ENCODE peak calls at places on chromosomes 13 and 19, in six cellular contexts. U is colonic mucosa; O is left ventricle myocardium inferior; L is CD8-positive, alpha-beta T cell; H is fibroblast of lung; C is uterus. Y is an unnamed sample.

GRCh38 chr13:29551214-29551613 is 44.3 kb downstream of the SLC7A1 start:
- DNase-seq in U (no peak), O (no peak), L (no peak), H (no peak), C (no peak), Y (no peak)

GRCh38 chr13:106008540-106008939 is 526.9 kb downstream of the EFNB2 start:
- DNase-seq in U (no peak), O (no peak), L (no peak), H (no peak), C (no peak), Y (no peak)

GRCh38 chr13:31970237-31970930 is 61.2 kb upstream of the FRY start:
- DNase-seq in U (no peak), O (no peak), L (no peak), H (peak; percentile 51), C (no peak), Y (no peak)

GRCh38 chr13:110067355-110068175 is 239.4 kb downstream of the COL4A1 start:
- DNase-seq in U (no peak), O (peak; percentile 33), L (no peak), H (no peak), C (no peak), Y (no peak)

GRCh38 chr19:38228491-38229439 is 4.7 kb upstream of the DPF1 start:
- DNase-seq in U (no peak), O (no peak), L (no peak), H (no peak), C (no peak), Y (no peak)

GRCh38 chr19:38527466-38528136 is 90.2 kb downstream of the MAP4K1 start:
- DNase-seq in U (no peak), O (no peak), L (no peak), H (no peak), C (no peak), Y (no peak)

GRCh38 chr13:113078895-113079720 is 26.5 kb upstream of the F7 start:
- DNase-seq in U (no peak), O (no peak), L (no peak), H (peak; percentile 19), C (no peak), Y (no peak)

GRCh38 chr13:62696490-62696889 is 1280.8 kb upstream of the PCDH20 start:
- DNase-seq in U (no peak), O (no peak), L (no peak), H (no peak), C (no peak), Y (no peak)

GRCh38 chr19:588093-588742 is 1.5 kb upstream of the HCN2 start:
- DNase-seq in U (peak; percentile 67), O (peak; percentile 79), L (peak; percentile 69), H (peak; percentile 77), C (no peak), Y (no peak)

GRCh38 chr19:589693-590395 is at the start of gene HCN2:
- DNase-seq in U (no peak), O (no peak), L (no peak), H (no peak), C (no peak), Y (no peak)

GRCh38 chr19:590396-590745 is 690 bp downstream of the HCN2 start:
- DNase-seq in U (no peak), O (no peak), L (peak; percentile 61), H (peak; percentile 30), C (no peak), Y (no peak)

GRCh38 chr19:590750-591098 is 1.0 kb downstream of the HCN2 start:
- DNase-seq in U (no peak), O (no peak), L (no peak), H (no peak), C (no peak), Y (no peak)

GRCh38 chr19:588758-589692 is 656 bp upstream of the HCN2 start:
- DNase-seq in U (no peak), O (no peak), L (no peak), H (no peak), C (no peak), Y (no peak)
- H3K4me1 ChIP-seq in U (peaks cover 4% of the 10 kb centered on the region), O (peaks cover 41% of the 10 kb centered on the region), L (peaks cover 26% of the 10 kb centered on the region), H (no peaks in the 10 kb centered on the region), C (peaks cover 14% of the 10 kb centered on the region), Y (no peaks in the 10 kb centered on the region)

GRCh38 chr19:47356900-47357299 is 7.8 kb downstream of the DHX34 start:
- DNase-seq in U (no peak), O (no peak), L (no peak), H (no peak), C (no peak), Y (no peak)

GRCh38 chr19:47352095-47352494 is 3.0 kb downstream of the DHX34 start:
- DNase-seq in U (no peak), O (no peak), L (no peak), H (no peak), C (no peak), Y (no peak)

GRCh38 chr19:47351545-47351944 is 2.4 kb downstream of the DHX34 start:
- DNase-seq in U (no peak), O (no peak), L (no peak), H (peak; percentile 33), C (no peak), Y (no peak)

GRCh38 chr19:47350599-47350998 is 1.5 kb downstream of the DHX34 start:
- DNase-seq in U (no peak), O (no peak), L (no peak), H (no peak), C (no peak), Y (no peak)

DNA sequence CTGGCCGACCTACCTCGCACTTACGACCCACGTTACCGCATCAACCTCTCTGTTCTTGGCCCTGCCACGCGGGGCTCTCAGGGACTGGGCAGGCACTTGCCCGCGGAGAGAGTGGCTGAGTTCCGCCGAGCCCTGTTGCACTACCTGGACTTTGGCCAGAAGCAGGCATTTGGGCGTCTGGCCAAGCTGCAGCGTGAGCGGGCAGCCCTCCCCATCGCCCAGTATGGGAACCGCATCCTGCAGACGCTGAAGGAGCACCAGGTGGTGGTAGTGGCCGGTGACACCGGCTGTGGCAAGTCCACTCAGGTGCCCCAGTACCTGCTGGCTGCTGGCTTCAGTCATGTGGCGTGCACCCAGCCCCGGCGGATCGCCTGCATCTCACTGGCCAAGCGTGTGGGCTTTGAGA is 4.2 kb downstream of the DHX34 start:
- DNase-seq in U (peak; percentile 66), O (peak; percentile 49), L (no peak), H (no peak), C (no peak), Y (no peak)
- TF ChIP-seq CTCF in U (no peak), O (no peak), L (no peak), H (no peak), C (no peak), Y (no peak)

DNA sequence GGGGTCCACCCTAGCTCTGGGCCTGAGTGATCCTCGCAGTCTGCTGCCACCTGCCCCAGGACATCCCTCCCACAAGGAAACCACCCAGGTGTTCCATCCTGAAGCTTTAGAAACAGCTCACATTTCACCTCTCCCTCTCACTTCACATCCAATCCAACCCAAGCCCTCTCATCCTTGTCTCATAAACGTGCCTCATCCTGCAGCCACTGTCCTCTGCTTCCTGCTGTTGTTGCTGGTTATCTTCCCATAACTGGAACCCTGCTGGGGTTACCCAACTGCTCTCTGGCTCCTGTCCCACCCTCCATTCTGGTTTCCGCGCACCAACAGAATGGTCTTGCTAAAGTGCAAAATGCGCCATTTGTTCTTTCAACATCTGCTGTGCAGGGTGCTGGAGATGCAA is 59.7 kb upstream of the MTIF3 start:
- DNase-seq in U (no peak), O (no peak), L (no peak), H (no peak), C (no peak), Y (no peak)
- H3K27ac ChIP-seq in U (no peak overlapping the region), O (no peak overlapping the region), L (no peak overlapping the region), H (no peak overlapping the region), C (no peak overlapping the region), Y (no peak overlapping the region)

GRCh38 chr19:2273356-2274184 is 8.4 kb downstream of the PEAK3 start:
- DNase-seq in U (peak; percentile 82), O (peak; percentile 78), L (peak; percentile 86), H (peak; percentile 66), C (peak; percentile 77), Y (peak; percentile 72)
- H3K4me1 ChIP-seq in U (peaks cover 38% of the 10 kb centered on the region), O (peaks cover 72% of the 10 kb centered on the region), L (peaks cover 35% of the 10 kb centered on the region), H (peaks cover 9% of the 10 kb centered on the region), C (peaks cover 15% of the 10 kb centered on the region), Y (no peaks in the 10 kb centered on the region)

GRCh38 chr13:76672422-76672821 is 213.8 kb downstream of the KCTD12 start:
- DNase-seq in U (no peak), O (no peak), L (no peak), H (peak; percentile 42), C (no peak), Y (no peak)

GRCh38 chr13:76663941-76664340 is 222.3 kb downstream of the KCTD12 start:
- DNase-seq in U (no peak), O (no peak), L (no peak), H (peak; percentile 72), C (no peak), Y (no peak)

GRCh38 chr13:76668716-76669115 is 217.5 kb downstream of the KCTD12 start:
- DNase-seq in U (no peak), O (no peak), L (no peak), H (no peak), C (no peak), Y (no peak)

GRCh38 chr13:76668141-76668540 is 218.1 kb downstream of the KCTD12 start:
- DNase-seq in U (no peak), O (no peak), L (no peak), H (no peak), C (no peak), Y (no peak)

DNA sequence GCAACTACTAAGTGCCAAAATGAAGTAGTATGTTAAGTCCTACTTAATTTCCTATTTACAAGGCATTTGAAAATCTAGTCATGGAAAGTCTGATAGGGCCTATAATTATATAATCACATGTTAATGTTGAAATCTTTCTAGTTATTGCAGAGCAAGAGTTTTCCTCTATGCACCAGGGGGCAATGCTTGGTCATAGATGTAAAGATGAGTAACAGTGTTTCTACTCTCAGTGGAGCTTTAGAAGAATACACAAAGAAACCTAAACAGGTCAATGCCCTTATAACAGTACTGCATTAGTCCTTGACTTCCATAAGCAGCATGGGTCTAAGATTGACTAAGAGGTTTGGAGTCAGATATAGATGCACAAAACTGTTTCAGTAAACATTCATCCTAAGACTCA is 218.7 kb downstream of the KCTD12 start:
- DNase-seq in U (peak; percentile 21), O (no peak), L (no peak), H (peak; percentile 87), C (no peak), Y (no peak)
- TF ChIP-seq CTCF in U (no peak), O (peak; percentile 62), L (no peak), H (peak; percentile 48), C (peak; percentile 41), Y (peak; percentile 56)

GRCh38 chr19:44717603-44718002 is 18.7 kb downstream of the CEACAM16 start:
- DNase-seq in U (no peak), O (no peak), L (no peak), H (no peak), C (no peak), Y (no peak)
- H3K27ac ChIP-seq in U (peak overlapping the region; percentile 73), O (peak overlapping the region; percentile 90), L (no peak overlapping the region), H (no peak overlapping the region), C (peak overlapping the region; percentile 83), Y (peak overlapping the region; percentile 76)